ENCODE peak calls at places on chromosomes 11 and 22, in six cellular contexts. K is tibial nerve, I is colonic mucosa, Y is Peyer's patch, C is Right ventricle myocardium superior, U is GM13976. Z is an unnamed sample.

GRCh38 chr11:118691926-118692830 is 12.7 kb upstream of the TREH start:
- DNase-seq in K (no peak), I (no peak), Y (peak), C (no peak), U (peak), Z (no peak)

GRCh38 chr22:36244522-36245391 is 5.4 kb upstream of the APOL2 start:
- DNase-seq in K (peak), I (no peak), Y (peak), C (peak), U (no peak), Z (no peak)

GRCh38 chr22:17257091-17257490 is 37.9 kb upstream of the ADA2 start:
- DNase-seq in K (no peak), I (no peak), Y (no peak), C (no peak), U (no peak), Z (no peak)

GRCh38 chr11:74468058-74468457 is 709 bp upstream of the KCNE3 start:
- DNase-seq in K (no peak), I (no peak), Y (no peak), C (no peak), U (no peak), Z (no peak)

GRCh38 chr11:128841461-128842072 is 25.5 kb downstream of the KCNJ1 start:
- DNase-seq in K (no peak), I (no peak), Y (peak), C (no peak), U (no peak), Z (no peak)

GRCh38 chr11:132158696-132159095 is 788.3 kb downstream of the NTM start:
- DNase-seq in K (no peak), I (no peak), Y (no peak), C (no peak), U (no peak), Z (no peak)

GRCh38 chr11:72772059-72772458 is 19.9 kb upstream of the ARAP1 start:
- DNase-seq in K (no peak), I (no peak), Y (no peak), C (no peak), U (no peak), Z (no peak)

GRCh38 chr22:35552186-35552842 is 11.7 kb downstream of the RASD2 start:
- DNase-seq in K (no peak), I (peak), Y (peak), C (no peak), U (peak), Z (peak)

GRCh38 chr11:2459796-2460531 is 15.2 kb downstream of the KCNQ1 start:
- DNase-seq in K (no peak), I (no peak), Y (peak), C (peak), U (peak), Z (no peak)

GRCh38 chr11:69923641-69924307 is 104.6 kb upstream of the FGF3 start:
- DNase-seq in K (no peak), I (no peak), Y (no peak), C (no peak), U (no peak), Z (no peak)

GRCh38 chr11:11468919-11469318 is 115.9 kb upstream of the CSNK2A3 start:
- DNase-seq in K (no peak), I (no peak), Y (no peak), C (no peak), U (no peak), Z (no peak)

GRCh38 chr11:68541983-68542382 is 81.4 kb downstream of the PPP6R3 start:
- DNase-seq in K (no peak), I (no peak), Y (no peak), C (no peak), U (no peak), Z (no peak)

GRCh38 chr11:114073506-114074381 is 14.2 kb downstream of the ZBTB16 start:
- DNase-seq in K (no peak), I (no peak), Y (no peak), C (no peak), U (no peak), Z (no peak)

GRCh38 chr11:133827556-133827955 is 17.8 kb downstream of the SPATA19 start:
- DNase-seq in K (no peak), I (no peak), Y (no peak), C (no peak), U (no peak), Z (no peak)

GRCh38 chr22:41915035-41915782 is at the start of gene SHISA8:
- DNase-seq in K (no peak), I (peak), Y (peak), C (peak), U (peak), Z (no peak)

GRCh38 chr22:19886605-19887250 is 32.1 kb upstream of the GNB1L start:
- DNase-seq in K (no peak), I (no peak), Y (peak), C (peak), U (no peak), Z (no peak)

GRCh38 chr11:60206616-60207015 is 23.7 kb upstream of the MS4A6A start:
- DNase-seq in K (no peak), I (no peak), Y (no peak), C (no peak), U (no peak), Z (no peak)

GRCh38 chr11:90251599-90251998 is 28.8 kb upstream of the CHORDC1 start:
- DNase-seq in K (no peak), I (no peak), Y (no peak), C (no peak), U (no peak), Z (no peak)

GRCh38 chr11:128180446-128181089 is 406.8 kb downstream of the ETS1 start:
- DNase-seq in K (no peak), I (no peak), Y (no peak), C (no peak), U (no peak), Z (no peak)

GRCh38 chr11:96390403-96390830 is 604 bp downstream of the JRKL start:
- DNase-seq in K (peak), I (no peak), Y (no peak), C (no peak), U (no peak), Z (no peak)

GRCh38 chr11:20289732-20290131 is 73.8 kb upstream of the HTATIP2 start:
- DNase-seq in K (no peak), I (no peak), Y (no peak), C (no peak), U (no peak), Z (no peak)

GRCh38 chr22:21624880-21625791 is 4.7 kb downstream of the YDJC start:
- DNase-seq in K (no peak), I (no peak), Y (no peak), C (no peak), U (no peak), Z (no peak)

GRCh38 chr11:76856111-76856510 is 4.6 kb upstream of the ACER3 start:
- DNase-seq in K (no peak), I (no peak), Y (no peak), C (no peak), U (no peak), Z (no peak)

GRCh38 chr11:111026241-111026640 is 219.3 kb upstream of the POU2AF2 start:
- DNase-seq in K (no peak), I (no peak), Y (no peak), C (no peak), U (no peak), Z (no peak)

GRCh38 chr11:67600324-67601029 is 6.3 kb upstream of the NDUFV1 start:
- DNase-seq in K (no peak), I (no peak), Y (peak), C (no peak), U (peak), Z (no peak)

GRCh38 chr22:43895986-43896645 is 4.3 kb upstream of the PNPLA5 start:
- DNase-seq in K (no peak), I (no peak), Y (no peak), C (no peak), U (no peak), Z (no peak)

GRCh38 chr11:1706634-1707400 is 9.8 kb downstream of the KRTAP5-6 start:
- DNase-seq in K (no peak), I (peak), Y (peak), C (peak), U (no peak), Z (no peak)

GRCh38 chr11:125463590-125464265 is 32.3 kb downstream of the FEZ1 start:
- DNase-seq in K (no peak), I (no peak), Y (no peak), C (no peak), U (no peak), Z (no peak)

GRCh38 chr22:27654536-27655445 is 146.8 kb downstream of the MN1 start:
- DNase-seq in K (no peak), I (no peak), Y (peak), C (no peak), U (no peak), Z (no peak)

GRCh38 chr11:59755701-59756495 is 722 bp downstream of the STX3 start:
- DNase-seq in K (peak), I (peak), Y (peak), C (peak), U (peak), Z (peak)

GRCh38 chr11:35103366-35104194 is 35.4 kb upstream of the CD44 start:
- DNase-seq in K (no peak), I (no peak), Y (no peak), C (no peak), U (no peak), Z (no peak)